ENCODE peak calls at places on chromosomes 13 and 19, in eight cellular contexts. C, Z, J, P, M, V, E and R are unnamed samples.

GRCh38 chr13:62551588-62551987 is 1135.9 kb upstream of the PCDH20 start:
- DNase-seq in Z (no peak), P (no peak), E (no peak), V (no peak), J (no peak), M (no peak), C (no peak), R (no peak)

GRCh38 chr19:11399667-11400066 is 15.6 kb upstream of the EPOR start:
- DNase-seq in Z (no peak), E (no peak), C (no peak), V (no peak), P (no peak), J (no peak), M (no peak), R (no peak)

GRCh38 chr13:77583551-77583950 is 48.0 kb downstream of the SCEL start:
- DNase-seq in J (no peak), V (no peak), E (no peak), P (no peak), M (no peak), Z (no peak), C (no peak), R (no peak)

GRCh38 chr13:99018418-99019180 is 40.7 kb upstream of the DOCK9 start:
- DNase-seq in C (peak; percentile 45), V (no peak), M (no peak), Z (no peak), P (no peak), J (no peak), E (peak; percentile 87), R (no peak)

GRCh38 chr19:6423499-6424189 is 967 bp downstream of the KHSRP start:
- DNase-seq in Z (no peak), P (peak; percentile 86), E (peak; percentile 42), M (peak; percentile 41), J (peak; percentile 45), V (no peak), C (peak; percentile 4), R (peak; percentile 52)

GRCh38 chr13:109569938-109570711 is 216.3 kb downstream of the IRS2 start:
- DNase-seq in P (no peak), E (no peak), V (no peak), C (no peak), J (no peak), M (no peak), Z (no peak), R (no peak)

GRCh38 chr19:16627194-16627927 is 643 bp downstream of the MED26 start:
- DNase-seq in V (no peak), J (peak; percentile 5), E (no peak), C (no peak), P (peak; percentile 56), Z (no peak), M (peak; percentile 23), R (peak; percentile 22)

GRCh38 chr13:77112961-77113360 is 86.0 kb upstream of the FBXL3 start:
- DNase-seq in M (no peak), Z (no peak), E (no peak), V (no peak), C (no peak), P (no peak), J (no peak), R (no peak)

GRCh38 chr19:50702870-50703829 is 16.5 kb downstream of the SHANK1 start:
- DNase-seq in J (no peak), V (no peak), Z (no peak), P (peak; percentile 65), M (no peak), E (no peak), C (no peak), R (no peak)

DNA sequence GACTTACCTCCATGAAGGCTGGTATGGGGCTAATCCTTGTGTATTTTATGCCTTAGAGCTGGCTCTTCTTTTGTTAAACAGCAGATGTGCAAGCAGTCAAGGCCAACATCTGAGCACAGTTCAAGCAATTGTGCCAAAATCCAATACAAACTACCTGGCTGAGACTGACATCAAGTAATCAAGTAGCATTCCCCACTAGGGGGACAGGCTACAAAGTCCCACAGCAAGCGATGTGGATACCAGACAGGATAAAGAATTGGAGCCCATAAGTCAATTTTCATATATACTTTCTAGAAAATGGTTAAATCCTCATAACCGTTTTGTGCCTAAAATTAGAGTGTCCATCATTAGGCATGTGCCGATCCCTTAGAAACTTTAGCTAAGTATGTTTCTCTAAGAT is 675.8 kb downstream of the DIAPH3 start:
- DNase-seq in J (no peak), C (no peak), P (no peak), E (no peak), M (no peak), Z (no peak), V (no peak), R (no peak)
- TF ChIP-seq CTCF in J (no peak), C (no peak), P (peak; percentile 71), E (no peak), M (no peak), Z (peak; percentile 37), V (no peak), R (no peak)

GRCh38 chr13:64992314-64992713 is 2237.8 kb downstream of the PCDH9 start:
- DNase-seq in J (no peak), Z (no peak), M (no peak), V (no peak), E (peak; percentile 3), C (no peak), P (no peak), R (no peak)

GRCh38 chr13:64993514-64994164 is 2236.5 kb downstream of the PCDH9 start:
- DNase-seq in Z (no peak), V (no peak), M (no peak), P (no peak), C (no peak), E (no peak), J (no peak), R (no peak)

DNA sequence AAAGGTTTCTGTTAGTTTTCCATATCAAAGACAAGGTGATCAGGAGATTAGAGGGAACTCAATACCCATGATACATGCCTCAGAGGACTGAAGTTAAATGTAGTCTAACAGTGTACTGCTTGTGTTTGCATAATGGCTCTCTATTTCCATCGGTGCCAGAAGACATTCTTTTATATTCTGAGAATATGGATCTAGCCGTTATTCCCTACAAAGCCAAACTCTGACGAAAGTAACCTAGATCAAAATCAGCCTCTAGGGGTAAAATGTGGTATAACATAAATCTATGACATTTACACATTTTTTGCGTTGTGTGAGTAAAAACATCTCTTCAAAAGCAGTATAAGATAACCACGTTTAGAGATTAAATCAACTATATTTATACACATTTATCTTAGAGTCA is 2232.7 kb downstream of the PCDH9 start:
- DNase-seq in C (no peak), P (no peak), J (no peak), Z (no peak), E (no peak), M (no peak), V (no peak), R (no peak)
- TF ChIP-seq CTCF in C (no peak), P (peak; percentile 59), J (peak; percentile 32), Z (peak; percentile 3), E (no peak), M (no peak), V (peak; percentile 37), R (peak; percentile 63)

GRCh38 chr19:3783660-3784584 is 2.3 kb downstream of the MATK start:
- DNase-seq in M (no peak), V (no peak), Z (no peak), E (no peak), C (no peak), P (peak; percentile 86), J (no peak), R (peak; percentile 46)
- TF ChIP-seq CTCF in M (no peak), V (peak; percentile 45), Z (no peak), E (no peak), C (no peak), P (peak; percentile 70), J (peak; percentile 43), R (no peak)

GRCh38 chr19:49058592-49058991 is 1.0 kb upstream of the CGB7 start:
- DNase-seq in V (no peak), C (no peak), E (peak; percentile 51), J (no peak), Z (peak; percentile 71), M (peak; percentile 23), P (peak; percentile 83), R (no peak)
- TF ChIP-seq CTCF in V (no peak), C (no peak), E (no peak), J (no peak), Z (no peak), M (no peak), P (no peak), R (no peak)

GRCh38 chr13:39777527-39778061 is 122.1 kb downstream of the COG6 start:
- DNase-seq in V (no peak), E (peak; percentile 96), Z (no peak), M (peak; percentile 17), J (no peak), C (peak; percentile 79), P (peak; percentile 59), R (no peak)
- TF ChIP-seq CTCF in V (peak; percentile 64), E (peak; percentile 29), Z (peak; percentile 39), M (no peak), J (peak; percentile 25), C (peak; percentile 52), P (peak; percentile 63), R (no peak)